ENCODE peak calls at places on chromosomes 11 and 22, in seven cellular contexts. S is HFFc6; A is activated CD4-positive, alpha-beta T cell treated with anti-CD3 and anti-CD28 coated beads for 4 hours; H is midbrain; E is AG09309; D is LoVo; O is AG04449. V is an unnamed sample.

GRCh38 chr11:120336641-120337132 is 474 bp downstream of the ARHGEF12 start:
- DNase-seq in O (no peak), D (no peak), A (no peak), H (peak; percentile 64), E (no peak), S (peak; percentile 16), V (no peak)

GRCh38 chr11:125376117-125376516 is 119.9 kb downstream of the FEZ1 start:
- DNase-seq in A (no peak), D (no peak), O (no peak), E (no peak), H (no peak), S (no peak), V (no peak)

GRCh38 chr11:1310315-1310687 is 869 bp upstream of the TOLLIP start:
- DNase-seq in O (no peak), H (no peak), E (no peak), D (peak; percentile 11), S (no peak), A (no peak), V (no peak)

GRCh38 chr22:38564669-38565068 is 5.3 kb downstream of the DMC1 start:
- DNase-seq in A (no peak), H (no peak), S (peak; percentile 9), D (no peak), E (no peak), O (no peak), V (no peak)

GRCh38 chr11:129308241-129308865 is 67.3 kb upstream of the BARX2 start:
- DNase-seq in E (no peak), H (no peak), S (no peak), D (no peak), O (no peak), A (no peak), V (no peak)

GRCh38 chr11:130163346-130164220 is 4.0 kb downstream of the ST14 start:
- DNase-seq in S (no peak), A (no peak), O (no peak), E (no peak), D (peak; percentile 36), H (no peak), V (no peak)

GRCh38 chr11:117089685-117090084 is 8.5 kb downstream of the SIK3 start:
- DNase-seq in O (no peak), H (no peak), D (no peak), A (no peak), E (no peak), S (no peak), V (no peak)

GRCh38 chr11:23988381-23989006 is 508.4 kb upstream of the LUZP2 start:
- DNase-seq in O (peak; percentile 59), A (no peak), E (no peak), S (peak; percentile 26), D (no peak), H (no peak), V (no peak)

GRCh38 chr22:33418483-33418882 is 360.3 kb upstream of the SYN3 start:
- DNase-seq in S (no peak), H (no peak), O (no peak), E (no peak), D (no peak), A (no peak), V (no peak)

GRCh38 chr11:9153651-9154050 is 62.3 kb upstream of the SCUBE2 start:
- DNase-seq in E (no peak), D (no peak), S (no peak), O (no peak), H (no peak), A (no peak), V (no peak)

GRCh38 chr11:96614846-96615245 is 225.0 kb downstream of the JRKL start:
- DNase-seq in H (no peak), E (no peak), S (no peak), D (no peak), A (no peak), O (no peak), V (no peak)

GRCh38 chr11:7170431-7170830 is 81.3 kb upstream of the SYT9 start:
- DNase-seq in H (no peak), A (no peak), S (no peak), D (no peak), E (no peak), O (no peak), V (no peak)

GRCh38 chr11:91981995-91982394 is 242.6 kb upstream of the FAT3 start:
- DNase-seq in O (peak; percentile 82), H (no peak), D (peak; percentile 1), E (peak; percentile 94), A (no peak), S (peak; percentile 96), V (peak; percentile 70)

GRCh38 chr11:78795862-78796261 is 221.2 kb upstream of the NARS2 start:
- DNase-seq in O (no peak), H (no peak), A (no peak), D (no peak), S (no peak), E (no peak), V (no peak)

V was measured in AG09319.